ENCODE peak calls at places on chromosome 9, in ten cellular contexts. Q, L, B, X, F, S, G, E, W and J are unnamed samples.

GRCh38 chr9:4666042-4666699 is at the start of gene SPATA6L:
- DNase-seq in Q (peak), L (peak), B (peak), X (no peak), F (peak), S (peak), G (no peak), E (peak), W (no peak), J (no peak)

GRCh38 chr9:121860213-121860612 is 208.8 kb downstream of the DAB2IP start:
- DNase-seq in Q (no peak), L (no peak), B (no peak), X (no peak), F (no peak), S (no peak), G (no peak), E (no peak), W (no peak), J (no peak)

GRCh38 chr9:126524353-126525077 is 89.2 kb upstream of the LMX1B start:
- DNase-seq in Q (no peak), L (no peak), B (no peak), X (no peak), F (no peak), S (no peak), G (no peak), E (no peak), W (no peak), J (no peak)

GRCh38 chr9:84858373-84858772 is 188.8 kb downstream of the NTRK2 start:
- DNase-seq in Q (no peak), L (no peak), B (no peak), X (no peak), F (no peak), S (no peak), G (no peak), E (no peak), W (no peak), J (no peak)

GRCh38 chr9:97307500-97308163 is at the start of gene CCDC180:
- DNase-seq in Q (no peak), L (no peak), B (no peak), X (no peak), F (no peak), S (peak), G (no peak), E (peak), W (no peak), J (no peak)

GRCh38 chr9:16625831-16626230 is 244.6 kb downstream of the BNC2 start:
- DNase-seq in Q (no peak), L (no peak), B (peak), X (no peak), F (no peak), S (peak), G (no peak), E (no peak), W (no peak), J (no peak)

GRCh38 chr9:83062011-83062652 is 810 bp downstream of the RASEF start:
- DNase-seq in Q (no peak), L (peak), B (peak), X (no peak), F (no peak), S (peak), G (no peak), E (no peak), W (no peak), J (no peak)

GRCh38 chr9:127066060-127066774 is 56.2 kb downstream of the ANGPTL2 start:
- DNase-seq in Q (no peak), L (no peak), B (peak), X (no peak), F (no peak), S (no peak), G (no peak), E (no peak), W (no peak), J (no peak)

GRCh38 chr9:134707031-134707680 is 65.6 kb downstream of the COL5A1 start:
- DNase-seq in Q (peak), L (no peak), B (peak), X (no peak), F (no peak), S (peak), G (peak), E (no peak), W (no peak), J (no peak)

GRCh38 chr9:20684865-20685696 is 1.0 kb downstream of the FOCAD start:
- DNase-seq in Q (no peak), L (no peak), B (peak), X (no peak), F (no peak), S (peak), G (peak), E (no peak), W (no peak), J (no peak)

DNA sequence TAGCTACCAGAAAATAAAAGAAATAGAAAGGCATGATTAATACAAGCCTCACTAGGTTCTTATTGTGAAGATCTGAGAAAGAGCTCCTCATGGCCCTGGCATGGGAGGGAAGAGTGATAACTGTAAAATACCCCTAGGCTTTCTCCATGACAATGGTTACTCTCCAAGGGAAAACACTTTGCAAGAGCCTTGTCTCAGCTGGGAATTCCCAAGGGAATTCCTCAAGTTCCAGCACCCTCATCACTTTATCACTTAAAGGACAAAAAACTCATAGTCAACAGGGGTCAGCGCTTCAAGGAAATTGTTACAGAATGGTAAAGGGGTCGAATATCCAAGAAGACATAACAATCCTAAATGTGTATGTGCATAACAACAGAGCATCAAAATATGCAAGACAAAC is 21.2 kb downstream of the SYK start:
- DNase-seq in Q (no peak), L (no peak), B (no peak), X (no peak), F (no peak), S (no peak), G (no peak), E (no peak), W (no peak), J (no peak)
- H3K4me3 ChIP-seq in Q (no peak), L (no peak), B (no peak), X (no peak), F (no peak), S (no peak), G (no peak), E (no peak), W (no peak), J (no peak)

GRCh38 chr9:94993141-94993820 is 266.8 kb downstream of the AOPEP start:
- DNase-seq in Q (no peak), L (no peak), B (no peak), X (no peak), F (no peak), S (peak), G (peak), E (no peak), W (no peak), J (no peak)
- H3K4me3 ChIP-seq in Q (no peak), L (no peak), B (no peak), X (no peak), F (no peak), S (no peak), G (no peak), E (no peak), W (no peak), J (no peak)

GRCh38 chr9:111926421-111926875 is 29.8 kb downstream of the UGCG start:
- DNase-seq in Q (peak), L (no peak), B (peak), X (no peak), F (peak), S (no peak), G (peak), E (no peak), W (peak), J (no peak)
- H3K4me3 ChIP-seq in Q (no peak), L (no peak), B (no peak), X (no peak), F (no peak), S (no peak), G (no peak), E (no peak), W (no peak), J (no peak)

GRCh38 chr9:130663258-130664171 is 879 bp upstream of the PRDM12 start:
- DNase-seq in Q (no peak), L (peak), B (no peak), X (no peak), F (no peak), S (no peak), G (no peak), E (no peak), W (no peak), J (no peak)
- H3K4me3 ChIP-seq in Q (no peak), L (peak), B (no peak), X (no peak), F (peak), S (no peak), G (no peak), E (peak), W (no peak), J (no peak)

DNA sequence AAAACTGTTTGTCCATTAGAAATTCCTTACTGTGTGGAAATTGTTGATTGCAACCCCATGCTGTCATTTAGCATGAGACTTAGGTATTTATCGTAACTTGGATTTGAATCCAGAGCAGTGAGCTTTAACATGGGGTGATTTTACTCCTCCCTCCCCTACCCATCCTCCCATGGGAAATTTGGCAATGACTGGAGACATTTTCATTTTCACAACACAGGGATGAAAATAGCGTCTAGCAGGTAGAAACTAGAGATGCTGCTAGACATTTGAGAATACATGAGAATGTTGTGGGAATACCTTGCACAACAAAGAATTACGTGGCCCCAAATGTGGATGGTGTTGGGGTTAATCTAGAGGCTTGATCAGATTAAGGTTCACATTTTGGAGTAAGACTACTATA is 191.3 kb upstream of the MPDZ start:
- DNase-seq in Q (no peak), L (no peak), B (no peak), X (no peak), F (no peak), S (no peak), G (no peak), E (no peak), W (no peak), J (no peak)
- H3K4me3 ChIP-seq in Q (no peak), L (no peak), B (no peak), X (no peak), F (no peak), S (no peak), G (no peak), E (no peak), W (no peak), J (no peak)

DNA sequence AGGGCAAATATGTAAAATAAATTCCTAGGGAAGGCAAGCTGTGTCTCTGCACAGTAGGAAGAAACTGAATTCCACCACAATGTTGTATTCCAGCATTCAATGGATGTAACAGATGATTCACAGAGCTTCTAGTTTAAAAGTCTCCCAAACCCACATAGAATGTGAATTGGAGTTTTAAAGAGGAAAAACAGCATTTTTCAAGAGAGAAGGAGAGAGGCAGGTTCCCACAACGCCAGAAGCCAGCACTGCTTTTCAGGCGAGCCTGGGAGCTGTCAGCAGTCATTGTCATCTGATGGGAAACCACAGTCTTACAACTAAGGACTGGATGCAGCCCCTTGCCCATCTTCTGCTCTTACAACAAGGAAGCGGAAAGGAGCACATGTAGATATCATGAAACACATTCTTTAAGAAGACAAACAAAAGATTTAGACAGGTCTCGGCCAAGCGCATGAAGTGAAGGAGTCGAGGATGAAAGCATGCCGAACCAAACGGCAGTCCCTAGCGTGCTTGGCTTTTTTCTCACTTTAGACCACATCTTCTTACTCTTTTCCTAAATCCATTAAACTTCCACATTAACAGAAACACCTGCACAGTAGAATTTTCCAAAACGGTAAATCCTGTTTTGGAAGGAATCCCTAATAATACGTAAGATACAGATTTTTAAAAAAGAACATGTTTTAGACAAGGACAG is 611 bp downstream of the DIRAS2 start:
- DNase-seq in Q (no peak), L (peak), B (no peak), X (no peak), F (no peak), S (peak), G (no peak), E (no peak), W (no peak), J (no peak)
- H3K4me3 ChIP-seq in Q (no peak), L (peak), B (no peak), X (peak), F (no peak), S (no peak), G (no peak), E (peak), W (no peak), J (no peak)

GRCh38 chr9:89640801-89641200 is 36.0 kb downstream of the GADD45G start:
- DNase-seq in Q (no peak), L (no peak), B (no peak), X (no peak), F (no peak), S (no peak), G (no peak), E (no peak), W (no peak), J (no peak)

GRCh38 chr9:89639961-89640360 is 35.1 kb downstream of the GADD45G start:
- DNase-seq in Q (no peak), L (no peak), B (no peak), X (no peak), F (no peak), S (no peak), G (no peak), E (no peak), W (no peak), J (no peak)

GRCh38 chr9:89639367-89639795 is 34.6 kb downstream of the GADD45G start:
- DNase-seq in Q (peak), L (no peak), B (no peak), X (no peak), F (no peak), S (peak), G (no peak), E (peak), W (no peak), J (no peak)

GRCh38 chr9:89638897-89639296 is 34.1 kb downstream of the GADD45G start:
- DNase-seq in Q (no peak), L (no peak), B (no peak), X (no peak), F (no peak), S (no peak), G (no peak), E (no peak), W (no peak), J (no peak)

GRCh38 chr9:89640391-89640790 is 35.6 kb downstream of the GADD45G start:
- DNase-seq in Q (peak), L (no peak), B (no peak), X (no peak), F (no peak), S (no peak), G (no peak), E (no peak), W (no peak), J (no peak)
- H3K4me3 ChIP-seq in Q (no peak), L (no peak), B (no peak), X (no peak), F (no peak), S (no peak), G (no peak), E (no peak), W (no peak), J (no peak)

GRCh38 chr9:14343948-14344547 is 30.1 kb upstream of the NFIB start:
- DNase-seq in Q (no peak), L (peak), B (no peak), X (no peak), F (no peak), S (no peak), G (no peak), E (peak), W (no peak), J (no peak)
- H3K4me3 ChIP-seq in Q (peak), L (peak), B (no peak), X (peak), F (no peak), S (peak), G (no peak), E (peak), W (no peak), J (no peak)

DNA sequence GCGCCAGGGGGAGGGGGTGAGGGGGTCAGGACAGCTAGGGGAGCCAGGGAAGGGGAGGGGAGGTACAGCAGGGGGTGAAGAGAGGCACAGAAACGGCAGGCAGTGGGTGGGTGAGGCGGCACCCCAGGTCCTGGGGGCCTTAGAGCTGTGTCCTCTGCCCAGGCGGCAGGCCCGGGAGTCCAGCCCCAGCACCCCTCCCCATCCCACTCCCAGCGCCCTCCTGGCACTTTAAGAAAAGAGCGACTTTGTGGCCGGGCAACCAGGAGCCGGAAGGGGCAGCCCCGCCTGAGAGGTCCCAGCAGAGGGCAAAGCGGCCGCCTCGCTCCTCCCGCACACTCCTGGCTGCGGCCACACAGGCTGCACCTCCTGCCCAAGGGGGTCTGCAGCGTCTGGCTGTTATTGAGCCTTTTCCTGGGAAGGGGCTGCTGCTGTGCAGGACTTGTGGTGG is 42.6 kb downstream of the NACC2 start:
- DNase-seq in Q (peak), L (peak), B (no peak), X (no peak), F (no peak), S (no peak), G (no peak), E (peak), W (no peak), J (peak)
- H3K4me3 ChIP-seq in Q (no peak), L (peak), B (no peak), X (peak), F (no peak), S (no peak), G (no peak), E (peak), W (no peak), J (peak)

GRCh38 chr9:129383415-129384088 is 205.5 kb upstream of the IER5L start:
- DNase-seq in Q (peak), L (peak), B (peak), X (no peak), F (peak), S (peak), G (peak), E (peak), W (no peak), J (no peak)

GRCh38 chr9:129382281-129383004 is 204.4 kb upstream of the IER5L start:
- DNase-seq in Q (peak), L (no peak), B (no peak), X (no peak), F (no peak), S (peak), G (no peak), E (no peak), W (no peak), J (no peak)

GRCh38 chr9:129384138-129384886 is 206.3 kb upstream of the IER5L start:
- DNase-seq in Q (peak), L (no peak), B (no peak), X (no peak), F (no peak), S (no peak), G (no peak), E (no peak), W (no peak), J (no peak)

GRCh38 chr9:129381481-129381957 is 203.5 kb upstream of the IER5L start:
- DNase-seq in Q (peak), L (no peak), B (no peak), X (no peak), F (no peak), S (no peak), G (no peak), E (no peak), W (no peak), J (no peak)

GRCh38 chr9:129383005-129383414 is 204.9 kb upstream of the IER5L start:
- DNase-seq in Q (peak), L (no peak), B (no peak), X (no peak), F (no peak), S (no peak), G (no peak), E (no peak), W (no peak), J (no peak)
- H3K4me3 ChIP-seq in Q (peak), L (peak), B (no peak), X (peak), F (peak), S (peak), G (peak), E (peak), W (no peak), J (no peak)